ENCODE peak calls at places on chromosomes 2 and 18, in ten cellular contexts. One of them, this sample, is unnamed.

GRCh38 chr18:37378616-37379015 is 187.0 kb downstream of the CELF4 start:
- DNase-seq in neural crest cell: no peak
- DNase-seq in hepatocyte: no peak
- DNase-seq in left lung: no peak
- DNase-seq in GM12865: no peak
- DNase-seq in brain microvascular endothelial cell: no peak
- DNase-seq in heart right ventricle: no peak
- DNase-seq in cardiac fibroblast: no peak
- DNase-seq in H9: no peak
- DNase-seq in AG09319: no peak
- DNase-seq in this sample: no peak

GRCh38 chr2:238777369-238778067 is 70.4 kb upstream of the TWIST2 start:
- DNase-seq in cardiac fibroblast: no peak
- DNase-seq in hepatocyte: no peak
- DNase-seq in neural crest cell: no peak
- DNase-seq in H9: no peak
- DNase-seq in AG09319: no peak
- DNase-seq in heart right ventricle: no peak
- DNase-seq in brain microvascular endothelial cell: no peak
- DNase-seq in left lung: no peak
- DNase-seq in GM12865: peak; percentile 9
- DNase-seq in this sample: no peak

GRCh38 chr2:178401994-178402437 is 49.0 kb downstream of the PRKRA start:
- DNase-seq in hepatocyte: no peak
- DNase-seq in AG09319: no peak
- DNase-seq in heart right ventricle: no peak
- DNase-seq in cardiac fibroblast: no peak
- DNase-seq in H9: no peak
- DNase-seq in brain microvascular endothelial cell: no peak
- DNase-seq in left lung: no peak
- DNase-seq in neural crest cell: no peak
- DNase-seq in GM12865: no peak
- DNase-seq in this sample: no peak

GRCh38 chr18:41674466-41674865 is 280.6 kb upstream of the PIK3C3 start:
- DNase-seq in heart right ventricle: no peak
- DNase-seq in brain microvascular endothelial cell: no peak
- DNase-seq in neural crest cell: no peak
- DNase-seq in GM12865: no peak
- DNase-seq in left lung: no peak
- DNase-seq in AG09319: no peak
- DNase-seq in hepatocyte: no peak
- DNase-seq in H9: no peak
- DNase-seq in cardiac fibroblast: no peak
- DNase-seq in this sample: no peak

GRCh38 chr2:231887756-231888155 is 38.4 kb downstream of the NPPC start:
- DNase-seq in cardiac fibroblast: no peak
- DNase-seq in hepatocyte: no peak
- DNase-seq in AG09319: no peak
- DNase-seq in GM12865: no peak
- DNase-seq in left lung: no peak
- DNase-seq in brain microvascular endothelial cell: no peak
- DNase-seq in H9: no peak
- DNase-seq in heart right ventricle: no peak
- DNase-seq in neural crest cell: no peak
- DNase-seq in this sample: no peak

GRCh38 chr2:197889041-197889440 is 84.6 kb downstream of the PLCL1 start:
- DNase-seq in neural crest cell: no peak
- DNase-seq in hepatocyte: no peak
- DNase-seq in heart right ventricle: no peak
- DNase-seq in brain microvascular endothelial cell: peak; percentile 55
- DNase-seq in cardiac fibroblast: peak; percentile 79
- DNase-seq in H9: no peak
- DNase-seq in AG09319: no peak
- DNase-seq in GM12865: peak; percentile 72
- DNase-seq in left lung: no peak
- DNase-seq in this sample: peak; percentile 56

GRCh38 chr18:2223859-2224258 is 347.4 kb downstream of the METTL4 start:
- DNase-seq in cardiac fibroblast: peak; percentile 61
- DNase-seq in left lung: no peak
- DNase-seq in brain microvascular endothelial cell: peak; percentile 28
- DNase-seq in GM12865: peak; percentile 7
- DNase-seq in H9: no peak
- DNase-seq in heart right ventricle: peak; percentile 26
- DNase-seq in neural crest cell: peak; percentile 18
- DNase-seq in hepatocyte: peak; percentile 58
- DNase-seq in AG09319: no peak
- DNase-seq in this sample: no peak

GRCh38 chr18:46660955-46661749 is 4.1 kb upstream of the LOXHD1 start:
- DNase-seq in heart right ventricle: no peak
- DNase-seq in hepatocyte: peak; percentile 35
- DNase-seq in GM12865: no peak
- DNase-seq in brain microvascular endothelial cell: no peak
- DNase-seq in left lung: no peak
- DNase-seq in cardiac fibroblast: peak; percentile 18
- DNase-seq in H9: peak; percentile 81
- DNase-seq in AG09319: no peak
- DNase-seq in neural crest cell: peak; percentile 34
- DNase-seq in this sample: no peak

GRCh38 chr2:69271831-69272257 is 115.2 kb downstream of the GFPT1 start:
- DNase-seq in AG09319: peak; percentile 44
- DNase-seq in left lung: no peak
- DNase-seq in cardiac fibroblast: peak; percentile 65
- DNase-seq in neural crest cell: no peak
- DNase-seq in brain microvascular endothelial cell: no peak
- DNase-seq in GM12865: no peak
- DNase-seq in heart right ventricle: no peak
- DNase-seq in hepatocyte: no peak
- DNase-seq in H9: no peak
- DNase-seq in this sample: no peak

GRCh38 chr2:17538844-17539554 is 1.5 kb upstream of the VSNL1 start:
- DNase-seq in brain microvascular endothelial cell: peak; percentile 49
- DNase-seq in H9: peak; percentile 78
- DNase-seq in cardiac fibroblast: peak; percentile 37
- DNase-seq in GM12865: peak; percentile 37
- DNase-seq in AG09319: no peak
- DNase-seq in hepatocyte: peak; percentile 90
- DNase-seq in heart right ventricle: peak; percentile 63
- DNase-seq in left lung: peak; percentile 69
- DNase-seq in neural crest cell: peak; percentile 64
- DNase-seq in this sample: peak; percentile 44

GRCh38 chr2:58427572-58428285 is 186.6 kb upstream of the FANCL start:
- DNase-seq in hepatocyte: peak; percentile 77
- DNase-seq in left lung: peak; percentile 38
- DNase-seq in neural crest cell: peak; percentile 30
- DNase-seq in cardiac fibroblast: peak; percentile 28
- DNase-seq in brain microvascular endothelial cell: peak; percentile 12
- DNase-seq in heart right ventricle: no peak
- DNase-seq in GM12865: peak; percentile 17
- DNase-seq in AG09319: no peak
- DNase-seq in H9: peak; percentile 51
- DNase-seq in this sample: peak; percentile 20

GRCh38 chr2:232410238-232410900 is 3.7 kb downstream of the ALPG start:
- DNase-seq in AG09319: no peak
- DNase-seq in GM12865: no peak
- DNase-seq in H9: no peak
- DNase-seq in brain microvascular endothelial cell: no peak
- DNase-seq in neural crest cell: no peak
- DNase-seq in left lung: no peak
- DNase-seq in cardiac fibroblast: no peak
- DNase-seq in hepatocyte: no peak
- DNase-seq in heart right ventricle: no peak
- DNase-seq in this sample: no peak

GRCh38 chr2:88136817-88137216 is 9.0 kb upstream of the FABP1 start:
- DNase-seq in brain microvascular endothelial cell: no peak
- DNase-seq in cardiac fibroblast: no peak
- DNase-seq in neural crest cell: no peak
- DNase-seq in heart right ventricle: no peak
- DNase-seq in left lung: no peak
- DNase-seq in H9: no peak
- DNase-seq in hepatocyte: no peak
- DNase-seq in GM12865: no peak
- DNase-seq in AG09319: no peak
- DNase-seq in this sample: no peak
- TF ChIP-seq CTCF in brain microvascular endothelial cell: no peak
- TF ChIP-seq CTCF in cardiac fibroblast: no peak
- TF ChIP-seq CTCF in neural crest cell: no peak
- TF ChIP-seq CTCF in heart right ventricle: no peak
- TF ChIP-seq CTCF in left lung: no peak
- TF ChIP-seq CTCF in H9: no peak
- TF ChIP-seq CTCF in hepatocyte: no peak
- TF ChIP-seq CTCF in GM12865: no peak
- TF ChIP-seq CTCF in AG09319: no peak
- TF ChIP-seq CTCF in this sample: no peak

DNA sequence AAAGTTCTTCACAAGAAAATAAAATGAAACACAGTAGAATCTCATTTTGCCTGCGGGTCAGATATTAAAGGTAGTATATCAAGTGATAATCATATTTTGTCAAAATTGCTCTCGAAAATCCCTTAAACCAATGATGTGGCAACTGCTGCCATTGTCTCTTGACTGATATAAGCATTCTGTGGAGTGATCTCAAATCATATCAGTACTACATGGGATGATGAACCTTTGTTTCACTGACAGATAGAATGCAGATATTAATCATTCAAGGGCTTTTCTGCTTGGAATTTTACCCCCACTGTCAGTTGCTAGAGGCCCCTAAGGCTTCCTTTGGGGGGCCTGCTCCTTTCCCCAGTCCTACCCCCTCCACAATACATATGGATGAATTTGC is 31.3 kb upstream of the MALL start:
- DNase-seq in left lung: no peak
- DNase-seq in AG09319: no peak
- DNase-seq in GM12865: no peak
- DNase-seq in brain microvascular endothelial cell: no peak
- DNase-seq in heart right ventricle: no peak
- DNase-seq in hepatocyte: no peak
- DNase-seq in neural crest cell: no peak
- DNase-seq in cardiac fibroblast: no peak
- DNase-seq in H9: no peak
- DNase-seq in this sample: no peak
- TF ChIP-seq CTCF in left lung: no peak
- TF ChIP-seq CTCF in AG09319: no peak
- TF ChIP-seq CTCF in GM12865: no peak
- TF ChIP-seq CTCF in brain microvascular endothelial cell: no peak
- TF ChIP-seq CTCF in heart right ventricle: no peak
- TF ChIP-seq CTCF in hepatocyte: no peak
- TF ChIP-seq CTCF in neural crest cell: no peak
- TF ChIP-seq CTCF in cardiac fibroblast: no peak
- TF ChIP-seq CTCF in H9: no peak
- TF ChIP-seq CTCF in this sample: no peak

GRCh38 chr2:142165790-142166189 is 35.0 kb upstream of the LRP1B start:
- DNase-seq in AG09319: no peak
- DNase-seq in heart right ventricle: no peak
- DNase-seq in GM12865: peak; percentile 71
- DNase-seq in H9: peak; percentile 39
- DNase-seq in left lung: no peak
- DNase-seq in brain microvascular endothelial cell: peak; percentile 88
- DNase-seq in cardiac fibroblast: peak; percentile 75
- DNase-seq in neural crest cell: no peak
- DNase-seq in hepatocyte: peak; percentile 61
- DNase-seq in this sample: peak; percentile 11
- TF ChIP-seq CTCF in AG09319: peak; percentile 31
- TF ChIP-seq CTCF in heart right ventricle: no peak
- TF ChIP-seq CTCF in GM12865: peak; percentile 32
- TF ChIP-seq CTCF in H9: peak; percentile 73
- TF ChIP-seq CTCF in left lung: no peak
- TF ChIP-seq CTCF in brain microvascular endothelial cell: peak; percentile 76
- TF ChIP-seq CTCF in cardiac fibroblast: peak; percentile 38
- TF ChIP-seq CTCF in neural crest cell: peak; percentile 58
- TF ChIP-seq CTCF in hepatocyte: peak; percentile 52
- TF ChIP-seq CTCF in this sample: peak; percentile 42

GRCh38 chr2:167345559-167345958 is 457.3 kb downstream of the XIRP2 start:
- DNase-seq in H9: no peak
- DNase-seq in heart right ventricle: no peak
- DNase-seq in AG09319: no peak
- DNase-seq in left lung: no peak
- DNase-seq in neural crest cell: no peak
- DNase-seq in hepatocyte: no peak
- DNase-seq in cardiac fibroblast: no peak
- DNase-seq in GM12865: no peak
- DNase-seq in brain microvascular endothelial cell: no peak
- DNase-seq in this sample: no peak

GRCh38 chr2:167340322-167340721 is 452.0 kb downstream of the XIRP2 start:
- DNase-seq in heart right ventricle: no peak
- DNase-seq in left lung: no peak
- DNase-seq in cardiac fibroblast: no peak
- DNase-seq in GM12865: no peak
- DNase-seq in hepatocyte: no peak
- DNase-seq in neural crest cell: no peak
- DNase-seq in brain microvascular endothelial cell: no peak
- DNase-seq in H9: no peak
- DNase-seq in AG09319: no peak
- DNase-seq in this sample: no peak

GRCh38 chr2:167342769-167343168 is 454.5 kb downstream of the XIRP2 start:
- DNase-seq in GM12865: no peak
- DNase-seq in H9: no peak
- DNase-seq in hepatocyte: no peak
- DNase-seq in cardiac fibroblast: peak; percentile 16
- DNase-seq in left lung: no peak
- DNase-seq in AG09319: no peak
- DNase-seq in heart right ventricle: no peak
- DNase-seq in neural crest cell: no peak
- DNase-seq in brain microvascular endothelial cell: no peak
- DNase-seq in this sample: no peak
- TF ChIP-seq CTCF in GM12865: no peak
- TF ChIP-seq CTCF in H9: peak; percentile 62
- TF ChIP-seq CTCF in hepatocyte: peak; percentile 17
- TF ChIP-seq CTCF in cardiac fibroblast: peak; percentile 19
- TF ChIP-seq CTCF in left lung: no peak
- TF ChIP-seq CTCF in AG09319: no peak
- TF ChIP-seq CTCF in heart right ventricle: no peak
- TF ChIP-seq CTCF in neural crest cell: peak; percentile 34
- TF ChIP-seq CTCF in brain microvascular endothelial cell: peak; percentile 47
- TF ChIP-seq CTCF in this sample: no peak

GRCh38 chr18:55477537-55478300 is 110.3 kb downstream of the TCF4 start:
- DNase-seq in hepatocyte: peak; percentile 22
- DNase-seq in left lung: no peak
- DNase-seq in heart right ventricle: no peak
- DNase-seq in cardiac fibroblast: peak; percentile 73
- DNase-seq in H9: no peak
- DNase-seq in neural crest cell: no peak
- DNase-seq in AG09319: no peak
- DNase-seq in brain microvascular endothelial cell: no peak
- DNase-seq in GM12865: peak; percentile 62
- DNase-seq in this sample: peak; percentile 37
- TF ChIP-seq CTCF in hepatocyte: no peak
- TF ChIP-seq CTCF in left lung: no peak
- TF ChIP-seq CTCF in heart right ventricle: no peak
- TF ChIP-seq CTCF in cardiac fibroblast: peak; percentile 27
- TF ChIP-seq CTCF in H9: peak; percentile 25
- TF ChIP-seq CTCF in neural crest cell: no peak
- TF ChIP-seq CTCF in AG09319: peak; percentile 18
- TF ChIP-seq CTCF in brain microvascular endothelial cell: no peak
- TF ChIP-seq CTCF in GM12865: peak; percentile 6
- TF ChIP-seq CTCF in this sample: no peak

GRCh38 chr2:241734208-241734466 is 293 bp upstream of the D2HGDH start:
- DNase-seq in neural crest cell: no peak
- DNase-seq in hepatocyte: no peak
- DNase-seq in left lung: no peak
- DNase-seq in AG09319: no peak
- DNase-seq in GM12865: peak; percentile 18
- DNase-seq in heart right ventricle: no peak
- DNase-seq in brain microvascular endothelial cell: no peak
- DNase-seq in H9: no peak
- DNase-seq in cardiac fibroblast: no peak
- DNase-seq in this sample: no peak
- TF ChIP-seq CTCF in neural crest cell: peak; percentile 19
- TF ChIP-seq CTCF in hepatocyte: no peak
- TF ChIP-seq CTCF in left lung: no peak
- TF ChIP-seq CTCF in AG09319: no peak
- TF ChIP-seq CTCF in GM12865: no peak
- TF ChIP-seq CTCF in heart right ventricle: no peak
- TF ChIP-seq CTCF in brain microvascular endothelial cell: no peak
- TF ChIP-seq CTCF in H9: peak; percentile 35
- TF ChIP-seq CTCF in cardiac fibroblast: no peak
- TF ChIP-seq CTCF in this sample: no peak

This sample was measured in GM13977.